ENCODE peak calls at places on chromosomes 16 and 17, in nine cellular contexts. One of them, this sample, is unnamed.

GRCh38 chr17:9350083-9350482 is 225.5 kb downstream of the STX8 start:
- DNase-seq in non-pigmented ciliary epithelial cell: peak
- DNase-seq in endodermal cell: no peak
- DNase-seq in Caki2: no peak
- DNase-seq in Peyer's patch: no peak
- DNase-seq in DMS53: no peak
- DNase-seq in NCI-H1105: no peak
- DNase-seq in stimulated activated CD4-positive, alpha-beta T cell treated with anti-CD3 and anti-CD28 coated beads, TNF-alpha, amount 100 ng/mL, for 24 hours: no peak
- DNase-seq in CD8-positive, alpha-beta memory T cell: no peak
- DNase-seq in this sample: no peak

GRCh38 chr16:50547340-50547865 is 793 bp upstream of the NKD1 start:
- DNase-seq in non-pigmented ciliary epithelial cell: no peak
- DNase-seq in endodermal cell: peak
- DNase-seq in Caki2: no peak
- DNase-seq in Peyer's patch: peak
- DNase-seq in DMS53: peak
- DNase-seq in NCI-H1105: peak
- DNase-seq in stimulated activated CD4-positive, alpha-beta T cell treated with anti-CD3 and anti-CD28 coated beads, TNF-alpha, amount 100 ng/mL, for 24 hours: peak
- DNase-seq in CD8-positive, alpha-beta memory T cell: peak
- DNase-seq in this sample: peak

GRCh38 chr17:73592079-73592415 is 52.2 kb downstream of the SDK2 start:
- DNase-seq in non-pigmented ciliary epithelial cell: no peak
- DNase-seq in endodermal cell: no peak
- DNase-seq in Caki2: no peak
- DNase-seq in Peyer's patch: no peak
- DNase-seq in DMS53: no peak
- DNase-seq in NCI-H1105: no peak
- DNase-seq in stimulated activated CD4-positive, alpha-beta T cell treated with anti-CD3 and anti-CD28 coated beads, TNF-alpha, amount 100 ng/mL, for 24 hours: no peak
- DNase-seq in CD8-positive, alpha-beta memory T cell: no peak
- DNase-seq in this sample: no peak

GRCh38 chr17:7403043-7403901 is 625 bp downstream of the TMEM256 start:
- DNase-seq in non-pigmented ciliary epithelial cell: no peak
- DNase-seq in endodermal cell: no peak
- DNase-seq in Caki2: peak
- DNase-seq in Peyer's patch: peak
- DNase-seq in DMS53: no peak
- DNase-seq in NCI-H1105: peak
- DNase-seq in stimulated activated CD4-positive, alpha-beta T cell treated with anti-CD3 and anti-CD28 coated beads, TNF-alpha, amount 100 ng/mL, for 24 hours: no peak
- DNase-seq in CD8-positive, alpha-beta memory T cell: no peak
- DNase-seq in this sample: peak

GRCh38 chr17:80337195-80337895 is 76.7 kb downstream of the RNF213 start:
- DNase-seq in non-pigmented ciliary epithelial cell: no peak
- DNase-seq in endodermal cell: no peak
- DNase-seq in Caki2: no peak
- DNase-seq in Peyer's patch: no peak
- DNase-seq in DMS53: no peak
- DNase-seq in NCI-H1105: no peak
- DNase-seq in stimulated activated CD4-positive, alpha-beta T cell treated with anti-CD3 and anti-CD28 coated beads, TNF-alpha, amount 100 ng/mL, for 24 hours: no peak
- DNase-seq in CD8-positive, alpha-beta memory T cell: no peak
- DNase-seq in this sample: no peak

GRCh38 chr16:4944333-4945281 is 7.7 kb upstream of the PPL start:
- DNase-seq in non-pigmented ciliary epithelial cell: peak
- DNase-seq in endodermal cell: peak
- DNase-seq in Caki2: peak
- DNase-seq in Peyer's patch: peak
- DNase-seq in DMS53: peak
- DNase-seq in NCI-H1105: peak
- DNase-seq in stimulated activated CD4-positive, alpha-beta T cell treated with anti-CD3 and anti-CD28 coated beads, TNF-alpha, amount 100 ng/mL, for 24 hours: no peak
- DNase-seq in CD8-positive, alpha-beta memory T cell: no peak
- DNase-seq in this sample: peak

GRCh38 chr16:70770968-70771552 is 29.9 kb downstream of the VAC14 start:
- DNase-seq in non-pigmented ciliary epithelial cell: no peak
- DNase-seq in endodermal cell: peak
- DNase-seq in Caki2: peak
- DNase-seq in Peyer's patch: peak
- DNase-seq in DMS53: peak
- DNase-seq in NCI-H1105: no peak
- DNase-seq in stimulated activated CD4-positive, alpha-beta T cell treated with anti-CD3 and anti-CD28 coated beads, TNF-alpha, amount 100 ng/mL, for 24 hours: peak
- DNase-seq in CD8-positive, alpha-beta memory T cell: peak
- DNase-seq in this sample: no peak

GRCh38 chr17:19004601-19005441 is at the start of gene FAM83G:
- DNase-seq in non-pigmented ciliary epithelial cell: no peak
- DNase-seq in endodermal cell: peak
- DNase-seq in Caki2: peak
- DNase-seq in Peyer's patch: peak
- DNase-seq in DMS53: peak
- DNase-seq in NCI-H1105: peak
- DNase-seq in stimulated activated CD4-positive, alpha-beta T cell treated with anti-CD3 and anti-CD28 coated beads, TNF-alpha, amount 100 ng/mL, for 24 hours: peak
- DNase-seq in CD8-positive, alpha-beta memory T cell: peak
- DNase-seq in this sample: peak

GRCh38 chr17:36195474-36196098 is 972 bp downstream of the CCL3L1 start:
- DNase-seq in non-pigmented ciliary epithelial cell: no peak
- DNase-seq in endodermal cell: peak
- DNase-seq in Caki2: no peak
- DNase-seq in Peyer's patch: no peak
- DNase-seq in DMS53: no peak
- DNase-seq in NCI-H1105: no peak
- DNase-seq in stimulated activated CD4-positive, alpha-beta T cell treated with anti-CD3 and anti-CD28 coated beads, TNF-alpha, amount 100 ng/mL, for 24 hours: no peak
- DNase-seq in CD8-positive, alpha-beta memory T cell: no peak
- DNase-seq in this sample: no peak

GRCh38 chr16:54672500-54672899 is 258.2 kb upstream of the IRX5 start:
- DNase-seq in non-pigmented ciliary epithelial cell: no peak
- DNase-seq in endodermal cell: no peak
- DNase-seq in Caki2: no peak
- DNase-seq in Peyer's patch: no peak
- DNase-seq in DMS53: no peak
- DNase-seq in NCI-H1105: no peak
- DNase-seq in stimulated activated CD4-positive, alpha-beta T cell treated with anti-CD3 and anti-CD28 coated beads, TNF-alpha, amount 100 ng/mL, for 24 hours: no peak
- DNase-seq in CD8-positive, alpha-beta memory T cell: no peak
- DNase-seq in this sample: no peak

GRCh38 chr17:48723555-48724239 is 712 bp downstream of the PRAC2 start:
- DNase-seq in non-pigmented ciliary epithelial cell: no peak
- DNase-seq in endodermal cell: peak
- DNase-seq in Caki2: no peak
- DNase-seq in Peyer's patch: no peak
- DNase-seq in DMS53: no peak
- DNase-seq in NCI-H1105: no peak
- DNase-seq in stimulated activated CD4-positive, alpha-beta T cell treated with anti-CD3 and anti-CD28 coated beads, TNF-alpha, amount 100 ng/mL, for 24 hours: no peak
- DNase-seq in CD8-positive, alpha-beta memory T cell: no peak
- DNase-seq in this sample: no peak

GRCh38 chr17:67891481-67892119 is 66.3 kb downstream of the BPTF start:
- DNase-seq in non-pigmented ciliary epithelial cell: peak
- DNase-seq in endodermal cell: no peak
- DNase-seq in Caki2: peak
- DNase-seq in Peyer's patch: no peak
- DNase-seq in DMS53: no peak
- DNase-seq in NCI-H1105: no peak
- DNase-seq in stimulated activated CD4-positive, alpha-beta T cell treated with anti-CD3 and anti-CD28 coated beads, TNF-alpha, amount 100 ng/mL, for 24 hours: no peak
- DNase-seq in CD8-positive, alpha-beta memory T cell: no peak
- DNase-seq in this sample: no peak

GRCh38 chr17:17871913-17872312 is 35.1 kb upstream of the SREBF1 start:
- DNase-seq in non-pigmented ciliary epithelial cell: no peak
- DNase-seq in endodermal cell: no peak
- DNase-seq in Caki2: no peak
- DNase-seq in Peyer's patch: no peak
- DNase-seq in DMS53: no peak
- DNase-seq in NCI-H1105: no peak
- DNase-seq in stimulated activated CD4-positive, alpha-beta T cell treated with anti-CD3 and anti-CD28 coated beads, TNF-alpha, amount 100 ng/mL, for 24 hours: no peak
- DNase-seq in CD8-positive, alpha-beta memory T cell: no peak
- DNase-seq in this sample: no peak

GRCh38 chr17:66255112-66255511 is 25.9 kb upstream of the APOH start:
- DNase-seq in non-pigmented ciliary epithelial cell: peak
- DNase-seq in endodermal cell: no peak
- DNase-seq in Caki2: peak
- DNase-seq in Peyer's patch: peak
- DNase-seq in DMS53: peak
- DNase-seq in NCI-H1105: peak
- DNase-seq in stimulated activated CD4-positive, alpha-beta T cell treated with anti-CD3 and anti-CD28 coated beads, TNF-alpha, amount 100 ng/mL, for 24 hours: no peak
- DNase-seq in CD8-positive, alpha-beta memory T cell: peak
- DNase-seq in this sample: peak

GRCh38 chr17:30600830-30601494 is 123.8 kb downstream of the GOSR1 start:
- DNase-seq in non-pigmented ciliary epithelial cell: no peak
- DNase-seq in endodermal cell: no peak
- DNase-seq in Caki2: peak
- DNase-seq in Peyer's patch: peak
- DNase-seq in DMS53: peak
- DNase-seq in NCI-H1105: peak
- DNase-seq in stimulated activated CD4-positive, alpha-beta T cell treated with anti-CD3 and anti-CD28 coated beads, TNF-alpha, amount 100 ng/mL, for 24 hours: peak
- DNase-seq in CD8-positive, alpha-beta memory T cell: peak
- DNase-seq in this sample: peak

GRCh38 chr16:86713021-86713631 is 134.8 kb downstream of the FOXL1 start:
- DNase-seq in non-pigmented ciliary epithelial cell: no peak
- DNase-seq in endodermal cell: no peak
- DNase-seq in Caki2: no peak
- DNase-seq in Peyer's patch: no peak
- DNase-seq in DMS53: no peak
- DNase-seq in NCI-H1105: no peak
- DNase-seq in stimulated activated CD4-positive, alpha-beta T cell treated with anti-CD3 and anti-CD28 coated beads, TNF-alpha, amount 100 ng/mL, for 24 hours: no peak
- DNase-seq in CD8-positive, alpha-beta memory T cell: no peak
- DNase-seq in this sample: no peak

GRCh38 chr16:71775949-71776348 is 32.7 kb downstream of the AP1G1 start:
- DNase-seq in non-pigmented ciliary epithelial cell: no peak
- DNase-seq in endodermal cell: no peak
- DNase-seq in Caki2: no peak
- DNase-seq in Peyer's patch: no peak
- DNase-seq in DMS53: no peak
- DNase-seq in NCI-H1105: no peak
- DNase-seq in stimulated activated CD4-positive, alpha-beta T cell treated with anti-CD3 and anti-CD28 coated beads, TNF-alpha, amount 100 ng/mL, for 24 hours: no peak
- DNase-seq in CD8-positive, alpha-beta memory T cell: no peak
- DNase-seq in this sample: no peak

GRCh38 chr16:15457958-15458357 is 23.6 kb downstream of the BMERB1 start:
- DNase-seq in non-pigmented ciliary epithelial cell: no peak
- DNase-seq in endodermal cell: no peak
- DNase-seq in Caki2: no peak
- DNase-seq in Peyer's patch: no peak
- DNase-seq in DMS53: peak
- DNase-seq in NCI-H1105: no peak
- DNase-seq in stimulated activated CD4-positive, alpha-beta T cell treated with anti-CD3 and anti-CD28 coated beads, TNF-alpha, amount 100 ng/mL, for 24 hours: no peak
- DNase-seq in CD8-positive, alpha-beta memory T cell: no peak
- DNase-seq in this sample: no peak

GRCh38 chr17:61411944-61412859 is 12.6 kb downstream of the TBX2 start:
- DNase-seq in non-pigmented ciliary epithelial cell: no peak
- DNase-seq in endodermal cell: peak
- DNase-seq in Caki2: peak
- DNase-seq in Peyer's patch: peak
- DNase-seq in DMS53: peak
- DNase-seq in NCI-H1105: peak
- DNase-seq in stimulated activated CD4-positive, alpha-beta T cell treated with anti-CD3 and anti-CD28 coated beads, TNF-alpha, amount 100 ng/mL, for 24 hours: peak
- DNase-seq in CD8-positive, alpha-beta memory T cell: peak
- DNase-seq in this sample: peak

GRCh38 chr17:348012-348411 is 4.6 kb downstream of the RPH3AL start:
- DNase-seq in non-pigmented ciliary epithelial cell: no peak
- DNase-seq in endodermal cell: no peak
- DNase-seq in Caki2: no peak
- DNase-seq in Peyer's patch: no peak
- DNase-seq in DMS53: no peak
- DNase-seq in NCI-H1105: no peak
- DNase-seq in stimulated activated CD4-positive, alpha-beta T cell treated with anti-CD3 and anti-CD28 coated beads, TNF-alpha, amount 100 ng/mL, for 24 hours: no peak
- DNase-seq in CD8-positive, alpha-beta memory T cell: no peak
- DNase-seq in this sample: no peak

GRCh38 chr17:14203392-14203791 is 33.3 kb downstream of the CDRT15 start:
- DNase-seq in non-pigmented ciliary epithelial cell: no peak
- DNase-seq in endodermal cell: no peak
- DNase-seq in Caki2: no peak
- DNase-seq in Peyer's patch: no peak
- DNase-seq in DMS53: no peak
- DNase-seq in NCI-H1105: no peak
- DNase-seq in stimulated activated CD4-positive, alpha-beta T cell treated with anti-CD3 and anti-CD28 coated beads, TNF-alpha, amount 100 ng/mL, for 24 hours: no peak
- DNase-seq in CD8-positive, alpha-beta memory T cell: no peak
- DNase-seq in this sample: no peak

GRCh38 chr17:68661265-68662036 is 60.3 kb upstream of the FAM20A start:
- DNase-seq in non-pigmented ciliary epithelial cell: no peak
- DNase-seq in endodermal cell: no peak
- DNase-seq in Caki2: no peak
- DNase-seq in Peyer's patch: no peak
- DNase-seq in DMS53: no peak
- DNase-seq in NCI-H1105: no peak
- DNase-seq in stimulated activated CD4-positive, alpha-beta T cell treated with anti-CD3 and anti-CD28 coated beads, TNF-alpha, amount 100 ng/mL, for 24 hours: no peak
- DNase-seq in CD8-positive, alpha-beta memory T cell: no peak
- DNase-seq in this sample: no peak

GRCh38 chr17:10737168-10737622 is 7.4 kb upstream of the TMEM220 start:
- DNase-seq in non-pigmented ciliary epithelial cell: no peak
- DNase-seq in endodermal cell: peak
- DNase-seq in Caki2: peak
- DNase-seq in Peyer's patch: peak
- DNase-seq in DMS53: peak
- DNase-seq in NCI-H1105: peak
- DNase-seq in stimulated activated CD4-positive, alpha-beta T cell treated with anti-CD3 and anti-CD28 coated beads, TNF-alpha, amount 100 ng/mL, for 24 hours: peak
- DNase-seq in CD8-positive, alpha-beta memory T cell: no peak
- DNase-seq in this sample: peak

GRCh38 chr17:17387017-17387416 is 83.8 kb downstream of the NT5M start:
- DNase-seq in non-pigmented ciliary epithelial cell: no peak
- DNase-seq in endodermal cell: peak
- DNase-seq in Caki2: no peak
- DNase-seq in Peyer's patch: peak
- DNase-seq in DMS53: peak
- DNase-seq in NCI-H1105: no peak
- DNase-seq in stimulated activated CD4-positive, alpha-beta T cell treated with anti-CD3 and anti-CD28 coated beads, TNF-alpha, amount 100 ng/mL, for 24 hours: no peak
- DNase-seq in CD8-positive, alpha-beta memory T cell: no peak
- DNase-seq in this sample: peak

GRCh38 chr16:12559714-12560113 is 244.0 kb downstream of the CPPED1 start:
- DNase-seq in non-pigmented ciliary epithelial cell: no peak
- DNase-seq in endodermal cell: no peak
- DNase-seq in Caki2: no peak
- DNase-seq in Peyer's patch: no peak
- DNase-seq in DMS53: no peak
- DNase-seq in NCI-H1105: no peak
- DNase-seq in stimulated activated CD4-positive, alpha-beta T cell treated with anti-CD3 and anti-CD28 coated beads, TNF-alpha, amount 100 ng/mL, for 24 hours: no peak
- DNase-seq in CD8-positive, alpha-beta memory T cell: no peak
- DNase-seq in this sample: no peak

GRCh38 chr17:27810902-27811557 is 10.7 kb upstream of the NOS2 start:
- DNase-seq in non-pigmented ciliary epithelial cell: no peak
- DNase-seq in endodermal cell: no peak
- DNase-seq in Caki2: no peak
- DNase-seq in Peyer's patch: peak
- DNase-seq in DMS53: peak
- DNase-seq in NCI-H1105: no peak
- DNase-seq in stimulated activated CD4-positive, alpha-beta T cell treated with anti-CD3 and anti-CD28 coated beads, TNF-alpha, amount 100 ng/mL, for 24 hours: no peak
- DNase-seq in CD8-positive, alpha-beta memory T cell: no peak
- DNase-seq in this sample: no peak

This sample was measured in NCI-H345.